ENCODE peak calls at places on chromosomes 2 and 18, in five cellular contexts. Z is left ventricle myocardium inferior; W is glomerular endothelial cell; J is activated CD8-positive, alpha-beta memory T cell treated with anti-CD3 and anti-CD28 coated beads, Interleukin-2, amount 50 U/mL, for 4 hours; B is fibroblast of gingiva. O is an unnamed sample.

GRCh38 chr2:213069531-213069930 is 81.9 kb downstream of the IKZF2 start:
- DNase-seq in J (no peak), Z (no peak), B (no peak), W (no peak), O (no peak)

GRCh38 chr2:50782543-50782942 is 249.4 kb downstream of the NRXN1 start:
- DNase-seq in Z (no peak), J (no peak), W (no peak), B (no peak), O (no peak)

GRCh38 chr2:237271698-237272097 is 142.3 kb downstream of the COL6A3 start:
- DNase-seq in W (no peak), Z (no peak), J (no peak), B (no peak), O (no peak)

GRCh38 chr2:25639696-25640095 is 33.7 kb downstream of the DTNB start:
- DNase-seq in Z (no peak), B (no peak), J (no peak), W (no peak), O (no peak)

GRCh38 chr2:165390875-165391274 is 78.6 kb upstream of the CSRNP3 start:
- DNase-seq in B (no peak), J (no peak), Z (no peak), W (no peak), O (no peak)

GRCh38 chr2:138649571-138649970 is 130.6 kb downstream of the NXPH2 start:
- DNase-seq in J (no peak), Z (no peak), W (no peak), B (no peak), O (no peak)

GRCh38 chr2:29114841-29115609 is at the start of gene CLIP4:
- DNase-seq in W (no peak), J (peak; percentile 87), Z (peak; percentile 64), B (peak; percentile 61), O (no peak)

GRCh38 chr18:60452424-60452823 is 79.8 kb upstream of the MC4R start:
- DNase-seq in W (no peak), Z (no peak), B (peak; percentile 28), J (no peak), O (no peak)

GRCh38 chr2:70957838-70958237 is 20.6 kb upstream of the ANKRD53 start:
- DNase-seq in B (no peak), W (no peak), J (no peak), Z (no peak), O (no peak)

GRCh38 chr18:78587626-78588600 is 391.7 kb upstream of the SALL3 start:
- DNase-seq in B (no peak), W (no peak), J (no peak), Z (no peak), O (no peak)

GRCh38 chr2:101432411-101433181 is 42.3 kb downstream of the RFX8 start:
- DNase-seq in B (no peak), W (no peak), J (no peak), Z (no peak), O (no peak)

GRCh38 chr2:120768112-120769048 is 32.7 kb downstream of the GLI2 start:
- DNase-seq in W (no peak), B (no peak), Z (peak; percentile 8), J (peak; percentile 1), O (no peak)